ENCODE peak calls at places on chromosomes 4 and X, in eight cellular contexts. E is stimulated activated CD8-positive, alpha-beta memory T cell treated with anti-CD3 and anti-CD28 coated beads, Interleukin-7, amount 100 ng/mL, for 4 hours; Q is NCI-H460; Z is ACHN; B is GM04503; C is cardiac septum; O is astrocyte of the spinal cord; L is M059J. X is an unnamed sample.

GRCh38 chr4:1285790-1286553 is 3.7 kb upstream of the MAEA start:
- DNase-seq in E (no peak), Q (peak), Z (peak), B (no peak), C (no peak), O (no peak), L (peak), X (no peak)

GRCh38 chr4:188976644-188977115 is 837.4 kb downstream of the TRIML1 start:
- DNase-seq in E (no peak), Q (no peak), Z (peak), B (peak), C (no peak), O (peak), L (peak), X (no peak)

GRCh38 chr4:109172301-109172700 is 130.2 kb downstream of the COL25A1 start:
- DNase-seq in E (no peak), Q (no peak), Z (no peak), B (no peak), C (no peak), O (no peak), L (no peak), X (no peak)

GRCh38 chrX:47234583-47234982 is 1.8 kb downstream of the USP11 start:
- DNase-seq in E (no peak), Q (no peak), Z (no peak), B (no peak), C (no peak), O (no peak), L (no peak), X (no peak)

GRCh38 chrX:1592128-1592862 is 891 bp downstream of the AKAP17A start:
- DNase-seq in E (no peak), Q (no peak), Z (no peak), B (no peak), C (no peak), O (no peak), L (no peak), X (no peak)

GRCh38 chr4:83535945-83536648 is at the start of gene GPAT3:
- DNase-seq in E (peak), Q (peak), Z (peak), B (peak), C (peak), O (peak), L (peak), X (no peak)

GRCh38 chr4:121189811-121190210 is 25.7 kb upstream of the TNIP3 start:
- DNase-seq in E (peak), Q (no peak), Z (no peak), B (no peak), C (no peak), O (no peak), L (no peak), X (no peak)

GRCh38 chr4:105192474-105192873 is 45.8 kb downstream of the TET2 start:
- DNase-seq in E (no peak), Q (no peak), Z (no peak), B (no peak), C (no peak), O (no peak), L (no peak), X (no peak)

GRCh38 chr4:1042352-1043025 is 31.1 kb downstream of the FGFRL1 start:
- DNase-seq in E (no peak), Q (no peak), Z (no peak), B (no peak), C (no peak), O (no peak), L (no peak), X (no peak)

GRCh38 chr4:168028568-168028967 is 63.8 kb upstream of the ANXA10 start:
- DNase-seq in E (no peak), Q (peak), Z (peak), B (no peak), C (no peak), O (no peak), L (peak), X (no peak)

GRCh38 chr4:22099896-22100295 is 151.3 kb upstream of the KCNIP4 start:
- DNase-seq in E (no peak), Q (peak), Z (peak), B (no peak), C (no peak), O (peak), L (peak), X (no peak)

GRCh38 chrX:37509349-37509748 is 62.1 kb upstream of the LANCL3 start:
- DNase-seq in E (no peak), Q (no peak), Z (peak), B (no peak), C (no peak), O (peak), L (peak), X (no peak)

GRCh38 chr4:180636696-180637095 is 1606.5 kb upstream of the TENM3 start:
- DNase-seq in E (no peak), Q (no peak), Z (no peak), B (no peak), C (no peak), O (peak), L (peak), X (no peak)

GRCh38 chrX:19799319-19800182 is 87.8 kb downstream of the SH3KBP1 start:
- DNase-seq in E (no peak), Q (no peak), Z (no peak), B (no peak), C (no peak), O (peak), L (peak), X (no peak)

GRCh38 chrX:72683631-72684030 is 30.5 kb downstream of the PHKA1 start:
- DNase-seq in E (no peak), Q (no peak), Z (no peak), B (no peak), C (no peak), O (no peak), L (no peak), X (no peak)

GRCh38 chr4:57501715-57502114 is 391.5 kb upstream of the IGFBP7 start:
- DNase-seq in E (no peak), Q (peak), Z (peak), B (peak), C (no peak), O (peak), L (peak), X (no peak)

GRCh38 chr4:78928835-78929234 is 10.4 kb downstream of the PAQR3 start:
- DNase-seq in E (no peak), Q (no peak), Z (no peak), B (no peak), C (no peak), O (no peak), L (no peak), X (no peak)

GRCh38 chrX:115948018-115948923 is 222.3 kb upstream of the AGTR2 start:
- DNase-seq in E (no peak), Q (no peak), Z (no peak), B (no peak), C (no peak), O (no peak), L (peak), X (no peak)

GRCh38 chr4:17512973-17513665 is 1.2 kb upstream of the QDPR start:
- DNase-seq in E (no peak), Q (no peak), Z (no peak), B (no peak), C (no peak), O (no peak), L (no peak), X (no peak)

GRCh38 chr4:63919636-63920365 is 489.4 kb downstream of the TECRL start:
- DNase-seq in E (no peak), Q (no peak), Z (no peak), B (no peak), C (no peak), O (no peak), L (no peak), X (no peak)

GRCh38 chr4:82519776-82520175 is 42.0 kb downstream of the TMEM150C start:
- DNase-seq in E (no peak), Q (no peak), Z (no peak), B (no peak), C (no peak), O (peak), L (peak), X (no peak)

GRCh38 chr4:43867908-43868307 is 580.7 kb downstream of the KCTD8 start:
- DNase-seq in E (no peak), Q (no peak), Z (no peak), B (no peak), C (no peak), O (no peak), L (no peak), X (no peak)

GRCh38 chr4:144582975-144583374 is 63.0 kb upstream of the HHIP start:
- DNase-seq in E (no peak), Q (peak), Z (no peak), B (no peak), C (no peak), O (peak), L (no peak), X (no peak)

GRCh38 chr4:88755454-88755853 is 57.8 kb upstream of the NAP1L5 start:
- DNase-seq in E (no peak), Q (no peak), Z (no peak), B (no peak), C (no peak), O (no peak), L (no peak), X (no peak)

GRCh38 chr4:107931775-107932321 is 499 bp downstream of the CYP2U1 start:
- DNase-seq in E (no peak), Q (no peak), Z (no peak), B (no peak), C (no peak), O (no peak), L (no peak), X (no peak)

GRCh38 chr4:81405900-81406401 is 65.8 kb downstream of the RASGEF1B start:
- DNase-seq in E (no peak), Q (peak), Z (peak), B (peak), C (no peak), O (peak), L (peak), X (peak)

GRCh38 chr4:121375262-121375661 is 5.6 kb downstream of the QRFPR start:
- DNase-seq in E (no peak), Q (no peak), Z (peak), B (no peak), C (no peak), O (peak), L (peak), X (no peak)

GRCh38 chr4:105661028-105661427 is 47.5 kb downstream of the INTS12 start:
- DNase-seq in E (no peak), Q (no peak), Z (no peak), B (no peak), C (no peak), O (no peak), L (no peak), X (no peak)

GRCh38 chrX:126770179-126770578 is 49.4 kb upstream of the PRR32 start:
- DNase-seq in E (no peak), Q (peak), Z (peak), B (no peak), C (no peak), O (no peak), L (no peak), X (no peak)

GRCh38 chrX:138034136-138034535 is 468.2 kb downstream of the ZIC3 start:
- DNase-seq in E (no peak), Q (no peak), Z (no peak), B (no peak), C (no peak), O (peak), L (no peak), X (no peak)